ENCODE peak calls at places on chromosomes 11 and 22, in five cellular contexts. N is left lung, I is HCT116, U is upper lobe of right lung, L is thoracic aorta. T is an unnamed sample.

GRCh38 chr11:110069158-110069737 is 23.9 kb upstream of the ZC3H12C start:
- DNase-seq in N (no peak), I (peak; percentile 3), L (no peak), U (no peak), T (peak; percentile 73)

GRCh38 chr11:5504403-5504891 is 5.3 kb downstream of the UBQLN3 start:
- DNase-seq in U (no peak), N (no peak), I (no peak), L (no peak), T (no peak)

GRCh38 chr11:45321669-45322068 is 35.5 kb upstream of the SYT13 start:
- DNase-seq in N (no peak), L (no peak), I (no peak), U (no peak), T (peak; percentile 27)

GRCh38 chr11:46761807-46762206 is 42.8 kb downstream of the F2 start:
- DNase-seq in L (no peak), U (no peak), N (no peak), I (no peak), T (no peak)

GRCh38 chr11:35146074-35146521 is 7.1 kb downstream of the CD44 start:
- DNase-seq in I (no peak), L (no peak), U (no peak), N (no peak), T (no peak)

GRCh38 chr11:79561496-79561895 is 120.7 kb upstream of the TENM4 start:
- DNase-seq in L (no peak), N (no peak), I (no peak), U (no peak), T (no peak)

GRCh38 chr11:118437046-118437735 is 899 bp downstream of the KMT2A start:
- DNase-seq in I (no peak), L (no peak), U (peak; percentile 68), N (no peak), T (peak; percentile 77)

GRCh38 chr11:122711831-122712378 is 56.4 kb downstream of the UBASH3B start:
- DNase-seq in I (no peak), L (no peak), U (no peak), N (no peak), T (no peak)

GRCh38 chr11:38547464-38547863 is 1949.4 kb upstream of the RAG2 start:
- DNase-seq in U (no peak), N (no peak), I (no peak), L (no peak), T (no peak)

GRCh38 chr11:115606223-115607220 is 102.3 kb upstream of the CADM1 start:
- DNase-seq in L (no peak), I (no peak), U (no peak), N (peak; percentile 38), T (no peak)

GRCh38 chr11:134124660-134125451 is 56.0 kb downstream of the JAM3 start:
- DNase-seq in I (no peak), U (peak; percentile 70), N (peak; percentile 81), L (no peak), T (no peak)

GRCh38 chr11:30503156-30503555 is 83.0 kb downstream of the MPPED2 start:
- DNase-seq in N (no peak), U (no peak), L (no peak), I (no peak), T (no peak)

GRCh38 chr11:125372911-125373310 is 123.2 kb downstream of the FEZ1 start:
- DNase-seq in N (no peak), L (no peak), U (no peak), I (no peak), T (no peak)

GRCh38 chr11:114213622-114214021 is 82.6 kb upstream of the NNMT start:
- DNase-seq in U (no peak), N (no peak), L (no peak), I (no peak), T (no peak)

GRCh38 chr11:77003954-77004353 is 30.2 kb upstream of the B3GNT6 start:
- DNase-seq in I (no peak), L (no peak), N (no peak), U (no peak), T (no peak)

GRCh38 chr11:123145661-123146060 is 49.4 kb downstream of the CLMP start:
- DNase-seq in N (no peak), L (no peak), I (no peak), U (no peak), T (no peak)

GRCh38 chr11:128814856-128815705 is 52.0 kb downstream of the KCNJ1 start:
- DNase-seq in I (no peak), N (no peak), L (no peak), U (no peak), T (no peak)

GRCh38 chr11:128467610-128468041 is 119.7 kb downstream of the ETS1 start:
- DNase-seq in L (peak; percentile 51), U (no peak), I (peak; percentile 86), N (no peak), T (peak; percentile 88)

GRCh38 chr22:31451709-31452571 is 37.7 kb downstream of the EIF4ENIF1 start:
- DNase-seq in N (no peak), U (no peak), I (peak; percentile 21), L (no peak), T (no peak)

GRCh38 chr11:133086518-133086917 is 445.8 kb downstream of the OPCML start:
- DNase-seq in N (no peak), I (no peak), U (no peak), L (no peak), T (no peak)

GRCh38 chr22:39682994-39683393 is 112.4 kb downstream of the CACNA1I start:
- DNase-seq in L (no peak), N (no peak), I (no peak), U (no peak), T (no peak)

GRCh38 chr22:42644422-42645340 is 4.3 kb upstream of the ATP5MGL start:
- DNase-seq in I (no peak), U (peak; percentile 76), L (no peak), N (no peak), T (no peak)

GRCh38 chr11:14449302-14449714 is 50.3 kb downstream of the COPB1 start:
- DNase-seq in I (no peak), U (no peak), N (no peak), L (no peak), T (no peak)

GRCh38 chr11:65695459-65696241 is 16.4 kb upstream of the KAT5 start:
- DNase-seq in U (no peak), N (no peak), I (peak; percentile 26), L (no peak), T (no peak)

GRCh38 chr11:65698205-65698604 is 13.8 kb upstream of the KAT5 start:
- DNase-seq in I (no peak), N (no peak), U (no peak), L (no peak), T (no peak)

GRCh38 chr11:65696802-65697552 is 15.1 kb upstream of the KAT5 start:
- DNase-seq in L (no peak), U (peak; percentile 51), N (no peak), I (no peak), T (no peak)

DNA sequence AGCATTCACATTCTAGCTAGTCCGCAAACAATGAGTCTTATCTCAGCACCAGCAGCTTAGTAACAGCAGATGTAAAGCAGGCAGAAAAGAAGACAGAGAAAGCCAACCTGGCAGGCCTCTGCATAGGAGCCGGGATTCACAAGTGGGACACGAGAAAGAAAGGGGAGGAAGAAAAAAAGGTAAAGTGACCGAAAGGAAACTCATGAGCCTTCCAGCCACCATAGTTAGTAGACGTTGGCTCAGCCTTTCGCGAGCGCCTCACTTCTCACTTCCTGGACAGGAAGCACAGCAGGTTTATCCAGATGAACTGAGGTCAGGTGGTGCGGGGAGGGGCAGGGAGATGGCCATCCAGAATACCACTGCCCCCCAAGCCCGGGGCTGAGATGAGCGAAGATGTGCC is 19.7 kb upstream of the KAT5 start:
- DNase-seq in I (no peak), L (no peak), N (no peak), U (no peak), T (no peak)
- H3K27ac ChIP-seq in I (no peak overlapping the region), L (no peak overlapping the region), N (no peak overlapping the region), U (no peak overlapping the region), T (no peak overlapping the region)

GRCh38 chr11:88543902-88544655 is 206.5 kb upstream of the CTSC start:
- DNase-seq in I (peak; percentile 81), U (peak; percentile 78), L (peak; percentile 38), N (peak; percentile 71), T (peak; percentile 28)
- H3K4me3 ChIP-seq in I (no peak overlapping the region), U (no peak overlapping the region), L (peak overlapping the region; percentile 15), N (no peak overlapping the region), T (no peak overlapping the region)

GRCh38 chr22:22520667-22521602 is 865 bp upstream of the ZNF280A start:
- DNase-seq in N (no peak), L (no peak), I (no peak), U (no peak), T (no peak)
- H3K27ac ChIP-seq in N (no peak overlapping the region), L (no peak overlapping the region), I (no peak overlapping the region), U (no peak overlapping the region), T (no peak overlapping the region)

GRCh38 chr22:49045276-49045675 is 782.4 kb downstream of the BRD1 start:
- DNase-seq in N (no peak), L (no peak), I (no peak), U (no peak), T (no peak)

GRCh38 chr22:49044091-49044490 is 783.6 kb downstream of the BRD1 start:
- DNase-seq in U (peak; percentile 55), N (no peak), I (no peak), L (no peak), T (no peak)

GRCh38 chr22:49042066-49042465 is 785.6 kb downstream of the BRD1 start:
- DNase-seq in N (no peak), L (no peak), U (no peak), I (no peak), T (no peak)

GRCh38 chr22:49044776-49045175 is 782.9 kb downstream of the BRD1 start:
- DNase-seq in U (peak; percentile 54), L (no peak), I (no peak), N (no peak), T (no peak)

DNA sequence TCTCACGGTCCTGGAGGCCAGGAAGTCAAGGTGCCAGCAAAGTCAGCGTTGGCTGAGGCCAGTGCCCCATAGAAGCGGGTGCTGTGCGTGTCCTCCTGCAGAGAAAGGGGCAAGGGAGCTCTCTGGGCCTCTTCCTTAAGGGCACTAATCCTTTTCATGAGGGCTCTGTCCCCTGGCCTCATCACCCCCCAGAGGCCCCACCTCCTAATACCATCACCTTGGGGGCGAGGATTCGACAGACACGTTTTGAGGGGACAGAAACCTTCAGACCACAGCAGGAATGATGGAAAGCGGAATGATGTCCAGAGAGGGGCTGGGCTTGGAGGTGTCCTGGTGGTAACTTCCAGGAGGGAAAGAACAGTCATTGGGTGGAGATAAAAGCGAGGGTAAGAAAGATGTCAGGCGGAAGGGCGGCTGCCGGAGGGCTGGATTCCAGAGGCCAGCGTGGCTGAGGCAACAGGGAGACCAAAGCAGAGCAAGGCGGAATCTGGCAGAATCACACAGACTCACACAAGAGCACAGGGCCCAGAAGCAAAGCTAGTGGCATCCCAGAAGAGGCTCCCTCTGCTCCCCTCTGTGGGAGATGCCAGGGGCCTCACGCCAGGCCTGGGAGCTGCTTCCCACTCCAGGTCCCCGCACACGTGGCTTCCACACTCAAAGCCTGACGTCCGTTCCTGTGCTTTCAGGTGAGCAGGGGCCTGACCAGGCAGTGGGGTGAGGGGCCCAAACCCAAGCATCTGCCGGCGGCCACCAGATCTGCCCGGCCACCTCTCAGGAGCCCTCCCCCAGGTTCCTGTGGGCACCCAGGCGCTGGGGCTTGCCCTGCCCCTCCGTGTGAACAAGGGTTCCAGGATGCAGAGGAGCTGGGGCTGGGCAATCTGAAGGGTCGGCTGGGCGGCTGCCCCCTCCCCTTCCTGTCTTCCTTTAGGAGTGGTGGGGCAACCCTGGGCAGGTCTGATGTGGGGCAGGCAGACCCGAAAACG is 784.5 kb downstream of the BRD1 start:
- DNase-seq in N (no peak), U (peak; percentile 56), L (no peak), I (no peak), T (peak; percentile 48)
- H3K4me3 ChIP-seq in N (no peak overlapping the region), U (no peak overlapping the region), L (no peak overlapping the region), I (no peak overlapping the region), T (no peak overlapping the region)